ENCODE peak calls at places on chromosomes 16 and 17, in eight cellular contexts. W, Z, H, V, P, L, Y and T are unnamed samples.

GRCh38 chr17:4329838-4330237 is 36.6 kb downstream of the UBE2G1 start:
- DNase-seq in Y (no peak), P (no peak), L (no peak), Z (no peak), H (no peak), V (no peak), W (no peak), T (no peak)

GRCh38 chr17:42065201-42065600 is 14.8 kb upstream of the C17orf113 start:
- DNase-seq in Y (no peak), Z (no peak), P (no peak), W (no peak), L (no peak), H (no peak), V (no peak), T (no peak)

GRCh38 chr17:35295686-35296085 is 52.8 kb downstream of the SLFN5 start:
- DNase-seq in V (no peak), H (no peak), W (no peak), P (no peak), Z (no peak), L (no peak), Y (no peak), T (no peak)

GRCh38 chr16:82344157-82344556 is 174.1 kb upstream of the MPHOSPH6 start:
- DNase-seq in H (no peak), W (no peak), Z (no peak), V (no peak), L (peak; percentile 27), P (no peak), Y (peak; percentile 24), T (peak; percentile 65)

GRCh38 chr17:63696381-63696961 is 3.5 kb downstream of the LIMD2 start:
- DNase-seq in W (no peak), Y (peak; percentile 53), V (no peak), Z (no peak), H (no peak), P (no peak), L (peak; percentile 56), T (no peak)

GRCh38 chr16:87924041-87924851 is 12.1 kb downstream of the CA5A start:
- DNase-seq in V (no peak), H (no peak), W (no peak), Z (no peak), P (no peak), L (no peak), Y (no peak), T (no peak)

GRCh38 chr17:19727466-19728113 is 11.2 kb upstream of the SLC47A2 start:
- DNase-seq in L (no peak), Y (no peak), P (peak; percentile 73), W (no peak), Z (no peak), V (no peak), H (no peak), T (peak; percentile 97)

GRCh38 chr17:74833501-74834361 is 26.0 kb downstream of the GRIN2C start:
- DNase-seq in V (no peak), H (no peak), Z (no peak), W (no peak), Y (no peak), P (no peak), L (no peak), T (peak; percentile 45)

GRCh38 chr17:58121925-58122324 is 26.3 kb upstream of the OR4D1 start:
- DNase-seq in Z (no peak), P (no peak), L (peak; percentile 23), Y (no peak), H (no peak), V (no peak), W (no peak), T (peak; percentile 12)

GRCh38 chr16:50025544-50025931 is 513 bp downstream of the CNEP1R1 start:
- DNase-seq in V (no peak), Z (no peak), P (no peak), L (no peak), Y (peak; percentile 55), H (no peak), W (no peak), T (no peak)

GRCh38 chr16:57403965-57404817 is at the start of gene CCL17:
- DNase-seq in W (no peak), P (no peak), H (no peak), Z (no peak), V (no peak), Y (no peak), L (no peak), T (no peak)

GRCh38 chr16:50522324-50522723 is 25.9 kb upstream of the NKD1 start:
- DNase-seq in Z (no peak), V (no peak), W (no peak), P (no peak), H (no peak), Y (no peak), L (no peak), T (no peak)

GRCh38 chr17:76081295-76082210 is 2.6 kb downstream of the ZACN start:
- DNase-seq in H (no peak), Y (no peak), V (no peak), P (no peak), W (no peak), L (no peak), Z (no peak), T (no peak)

GRCh38 chr16:2015117-2015946 is 4.3 kb upstream of the NPW start:
- DNase-seq in Z (no peak), V (no peak), Y (no peak), P (no peak), L (no peak), H (no peak), W (no peak), T (no peak)

GRCh38 chr17:41678411-41678906 is 10.2 kb upstream of the EIF1 start:
- DNase-seq in Z (no peak), H (peak; percentile 43), W (no peak), P (no peak), L (no peak), Y (no peak), V (no peak), T (no peak)

GRCh38 chr17:66474258-66474657 is 171.8 kb downstream of the PRKCA start:
- DNase-seq in H (no peak), Z (no peak), P (no peak), W (no peak), L (no peak), Y (no peak), V (no peak), T (no peak)

GRCh38 chr17:19003966-19004600 is 481 bp downstream of the FAM83G start:
- DNase-seq in L (peak; percentile 62), H (no peak), V (peak; percentile 15), P (peak; percentile 57), Z (peak; percentile 24), W (no peak), Y (peak; percentile 18), T (no peak)

GRCh38 chr17:2847601-2848255 is 51.5 kb downstream of the RAP1GAP2 start:
- DNase-seq in V (no peak), Z (no peak), W (no peak), Y (no peak), H (no peak), L (no peak), P (no peak), T (no peak)

GRCh38 chr17:32927724-32928526 is at the start of gene TMEM98:
- DNase-seq in Y (peak; percentile 75), Z (no peak), P (peak; percentile 80), H (peak; percentile 69), L (peak; percentile 43), V (no peak), W (peak; percentile 27), T (peak; percentile 90)

GRCh38 chr17:79026345-79027273 is 2.6 kb downstream of the C1QTNF1 start:
- DNase-seq in W (peak; percentile 58), V (no peak), L (no peak), H (peak; percentile 75), Y (no peak), Z (no peak), P (peak; percentile 77), T (no peak)

GRCh38 chr16:57531253-57531575 is 5.2 kb downstream of the CCDC102A start:
- DNase-seq in Z (no peak), Y (no peak), L (peak; percentile 5), H (peak; percentile 57), W (no peak), P (peak; percentile 21), V (no peak), T (no peak)

GRCh38 chr16:14545346-14545884 is 84.6 kb downstream of the PARN start:
- DNase-seq in Y (no peak), Z (no peak), H (no peak), L (no peak), P (no peak), V (no peak), W (no peak), T (no peak)

GRCh38 chr16:89357055-89357454 is 133.3 kb downstream of the ANKRD11 start:
- DNase-seq in W (no peak), P (peak; percentile 26), L (no peak), Y (no peak), V (peak; percentile 36), H (no peak), Z (no peak), T (no peak)

GRCh38 chr16:72937360-72937759 is 110.6 kb downstream of the ZFHX3 start:
- DNase-seq in W (no peak), Z (no peak), Y (no peak), H (no peak), P (no peak), V (no peak), L (no peak), T (no peak)

GRCh38 chr17:57970706-57971105 is 15.5 kb upstream of the CUEDC1 start:
- DNase-seq in W (no peak), H (no peak), V (no peak), P (no peak), Y (no peak), Z (no peak), L (no peak), T (no peak)

GRCh38 chr17:6894206-6894528 is 62.6 kb upstream of the TEKT1 start:
- DNase-seq in Z (no peak), L (peak; percentile 87), Y (peak; percentile 21), H (no peak), P (no peak), V (no peak), W (no peak), T (no peak)

GRCh38 chr16:57637965-57638364 is 9.5 kb downstream of the ADGRG1 start:
- DNase-seq in Y (no peak), H (no peak), W (no peak), Z (no peak), V (no peak), P (no peak), L (no peak), T (no peak)

GRCh38 chr17:9225305-9226101 is 204.2 kb downstream of the NTN1 start:
- DNase-seq in Z (no peak), Y (no peak), V (no peak), H (no peak), P (no peak), L (peak; percentile 62), W (no peak), T (no peak)

GRCh38 chr16:85524630-85525463 is 88.3 kb upstream of the GSE1 start:
- DNase-seq in V (no peak), P (no peak), L (no peak), W (peak; percentile 58), Y (no peak), H (no peak), Z (no peak), T (peak; percentile 29)

GRCh38 chr16:16076400-16076901 is 127.0 kb downstream of the ABCC1 start:
- DNase-seq in V (no peak), W (no peak), L (no peak), P (no peak), Z (no peak), H (no peak), Y (no peak), T (no peak)

GRCh38 chr16:82603784-82604411 is 22.9 kb upstream of the CDH13 start:
- DNase-seq in V (no peak), Z (no peak), W (peak; percentile 46), H (no peak), P (no peak), L (peak; percentile 59), Y (peak; percentile 63), T (peak; percentile 80)

GRCh38 chr17:27649929-27650328 is 18.9 kb downstream of the LGALS9 start:
- DNase-seq in H (no peak), Z (no peak), W (peak; percentile 46), V (no peak), P (no peak), Y (no peak), L (no peak), T (peak; percentile 66)

GRCh38 chr16:84806256-84806889 is 13.4 kb upstream of the CRISPLD2 start:
- DNase-seq in Y (no peak), V (no peak), L (no peak), W (peak; percentile 53), P (no peak), Z (no peak), H (no peak), T (peak; percentile 16)